ENCODE peak calls at places on chromosomes 12 and 14, in four cellular contexts. K is A549, Z is HepG2, M is K562. H is an unnamed sample.
A peak's percentile ranks its signal among the peaks of the same experiment; 100 is the strongest.

GRCh38 chr12:120598674-120599463 is 17.7 kb upstream of the POP5 start:
- DNase-seq in K (peak; percentile 43), Z (peak; percentile 41), M (no peak), H (no peak)

GRCh38 chr14:92726135-92726932 is 22.1 kb downstream of the LGMN start:
- DNase-seq in K (peak; percentile 93), Z (no peak), M (peak; percentile 45), H (no peak)

GRCh38 chr14:105080161-105080560 is 14.9 kb upstream of the GPR132 start:
- DNase-seq in K (no peak), Z (no peak), M (no peak), H (no peak)

GRCh38 chr14:28344381-28344780 is 422.2 kb upstream of the FOXG1 start:
- DNase-seq in K (peak; percentile 32), Z (no peak), M (no peak), H (no peak)

GRCh38 chr14:98219638-98220037 is 1052.4 kb downstream of the BCL11B start:
- DNase-seq in K (no peak), Z (no peak), M (no peak), H (no peak)

GRCh38 chr14:53273671-53274072 is 120.5 kb upstream of the DDHD1 start:
- DNase-seq in K (peak; percentile 42), Z (peak; percentile 12), M (no peak), H (no peak)

GRCh38 chr12:117847371-117847770 is 121.4 kb downstream of the KSR2 start:
- DNase-seq in K (no peak), Z (no peak), M (no peak), H (no peak)

GRCh38 chr14:52871606-52872005 is 79.2 kb downstream of the FERMT2 start:
- DNase-seq in K (no peak), Z (no peak), M (no peak), H (no peak)

GRCh38 chr14:52700701-52701172 is 5.4 kb upstream of the ERO1A start:
- DNase-seq in K (peak; percentile 47), Z (peak; percentile 68), M (no peak), H (no peak)

GRCh38 chr12:53495903-53496751 is 3.1 kb downstream of the MAP3K12 start:
- DNase-seq in K (peak; percentile 88), Z (peak; percentile 63), M (peak; percentile 56), H (peak; percentile 69)

GRCh38 chr12:6306599-6307220 is 3.8 kb upstream of the PLEKHG6 start:
- DNase-seq in K (no peak), Z (no peak), M (no peak), H (no peak)

GRCh38 chr14:20469242-20469889 is at the start of gene PNP:
- DNase-seq in K (peak; percentile 92), Z (peak; percentile 88), M (peak; percentile 92), H (peak; percentile 92)

GRCh38 chr14:102457491-102457890 is 52.1 kb downstream of the ANKRD9 start:
- DNase-seq in K (no peak), Z (no peak), M (no peak), H (no peak)

GRCh38 chr12:58887071-58887470 is 33.2 kb downstream of the LRIG3 start:
- DNase-seq in K (no peak), Z (no peak), M (no peak), H (no peak)

GRCh38 chr14:63840981-63841380 is 11.8 kb upstream of the SYNE2 start:
- DNase-seq in K (no peak), Z (peak; percentile 44), M (no peak), H (peak; percentile 75)

GRCh38 chr14:92813201-92813600 is 19.1 kb downstream of the GOLGA5 start:
- DNase-seq in K (no peak), Z (no peak), M (no peak), H (no peak)

GRCh38 chr12:10031318-10031717 is 836 bp downstream of the CLEC9A start:
- DNase-seq in K (peak; percentile 33), Z (no peak), M (no peak), H (no peak)

GRCh38 chr12:700061-700460 is 36.8 kb upstream of the NINJ2 start:
- DNase-seq in K (no peak), Z (peak; percentile 20), M (no peak), H (no peak)
- TF ChIP-seq ESRRA in K (no peak), Z (no peak), M (no peak), H (no peak)

DNA sequence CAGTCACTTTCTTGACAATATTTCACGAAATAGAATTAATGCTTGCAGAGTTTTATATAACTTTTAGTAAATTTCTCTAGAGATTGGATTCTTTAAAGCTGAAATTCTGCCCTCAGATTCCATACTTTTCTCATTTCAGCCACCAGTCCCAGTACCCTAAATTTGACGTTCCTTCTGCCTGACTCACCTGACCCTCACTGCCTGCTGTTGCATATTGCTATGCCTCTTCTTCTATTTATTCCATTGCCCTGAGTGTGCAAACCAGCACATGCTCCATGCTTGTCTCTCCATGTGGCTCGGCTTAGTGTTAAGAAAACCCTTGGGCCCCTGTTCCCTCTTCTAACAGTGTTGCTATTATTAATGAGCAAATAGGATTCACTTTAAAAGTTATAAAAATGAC is 533.3 kb downstream of the LRFN5 start:
- DNase-seq in K (no peak), Z (no peak), M (no peak), H (no peak)
- TF ChIP-seq NR3C1 in K (no peak), Z (no peak), M (no peak), H (no peak)

GRCh38 chr12:115249878-115250277 is 565.9 kb upstream of the TBX3 start:
- DNase-seq in K (no peak), Z (no peak), M (no peak), H (no peak)

GRCh38 chr12:115253049-115253448 is 569.1 kb upstream of the TBX3 start:
- DNase-seq in K (no peak), Z (no peak), M (no peak), H (no peak)

GRCh38 chr12:115255962-115256361 is 572.0 kb upstream of the TBX3 start:
- DNase-seq in K (no peak), Z (no peak), M (no peak), H (no peak)

GRCh38 chr12:115255257-115255656 is 571.3 kb upstream of the TBX3 start:
- DNase-seq in K (no peak), Z (no peak), M (no peak), H (no peak)

DNA sequence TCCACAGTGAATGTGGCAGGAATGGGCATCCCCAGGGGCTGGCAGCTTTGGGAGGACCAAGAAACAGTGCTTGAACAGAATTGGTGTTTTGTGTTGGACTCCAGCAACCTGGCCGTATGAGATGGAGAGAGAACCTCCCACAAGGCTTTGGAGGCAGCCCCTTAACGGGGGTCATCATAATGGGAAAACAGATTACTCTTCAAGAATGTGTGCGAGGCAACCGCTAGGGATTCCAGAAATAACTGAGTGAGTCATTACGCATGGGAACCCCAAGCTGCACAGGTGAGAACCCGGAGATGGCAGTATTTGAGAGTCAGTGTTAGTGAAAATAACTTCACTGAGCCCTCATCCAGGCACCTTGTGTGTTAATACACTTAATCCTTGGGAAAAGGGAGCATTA is 567.8 kb upstream of the TBX3 start:
- DNase-seq in K (no peak), Z (no peak), M (no peak), H (no peak)
- TF ChIP-seq ESRRA in K (no peak), Z (no peak), M (no peak), H (no peak)

DNA sequence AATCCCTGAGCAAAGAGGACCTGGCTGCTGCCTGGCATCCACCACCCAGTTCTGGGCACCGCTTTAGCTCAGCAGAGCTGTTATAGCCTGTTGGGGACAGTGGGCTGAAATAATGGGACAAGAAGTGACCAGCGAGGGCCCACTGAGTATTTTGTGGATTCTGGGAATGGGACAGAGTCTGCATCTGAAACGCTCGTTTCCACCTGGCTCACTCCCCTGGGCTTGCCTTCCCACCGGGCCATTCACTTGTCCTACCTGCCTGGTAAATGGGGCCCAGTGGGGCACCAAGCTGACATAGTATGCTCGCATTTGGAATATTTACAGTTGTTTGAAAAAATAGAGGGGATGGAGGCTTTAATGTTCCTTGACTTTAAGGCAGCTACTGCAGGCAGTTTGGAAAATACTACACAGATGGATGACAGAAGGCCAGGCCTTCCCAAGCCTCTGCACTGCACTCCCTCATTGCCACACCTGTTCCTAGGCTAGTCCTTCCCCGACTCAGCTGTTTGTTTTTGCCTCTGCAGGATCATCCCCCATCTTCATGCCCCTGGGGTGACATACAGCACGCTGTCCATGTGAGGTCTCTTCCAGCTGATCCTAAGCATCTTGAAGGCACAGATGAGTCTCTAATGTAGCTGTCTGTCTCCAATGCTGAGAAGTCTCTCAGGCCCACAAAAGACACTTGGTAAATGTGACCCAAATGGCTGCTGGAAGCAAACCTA is 61.3 kb upstream of the DICER1 start:
- DNase-seq in K (no peak), Z (no peak), M (no peak), H (no peak)
- TF ChIP-seq NR3C1 in K (no peak), Z (no peak), M (no peak), H (no peak)

GRCh38 chr14:46646796-46647195 is 4.8 kb downstream of the RPL10L start:
- DNase-seq in K (no peak), Z (no peak), M (no peak), H (no peak)
- TF ChIP-seq ESRRA in K (no peak), Z (no peak), M (no peak), H (no peak)

DNA sequence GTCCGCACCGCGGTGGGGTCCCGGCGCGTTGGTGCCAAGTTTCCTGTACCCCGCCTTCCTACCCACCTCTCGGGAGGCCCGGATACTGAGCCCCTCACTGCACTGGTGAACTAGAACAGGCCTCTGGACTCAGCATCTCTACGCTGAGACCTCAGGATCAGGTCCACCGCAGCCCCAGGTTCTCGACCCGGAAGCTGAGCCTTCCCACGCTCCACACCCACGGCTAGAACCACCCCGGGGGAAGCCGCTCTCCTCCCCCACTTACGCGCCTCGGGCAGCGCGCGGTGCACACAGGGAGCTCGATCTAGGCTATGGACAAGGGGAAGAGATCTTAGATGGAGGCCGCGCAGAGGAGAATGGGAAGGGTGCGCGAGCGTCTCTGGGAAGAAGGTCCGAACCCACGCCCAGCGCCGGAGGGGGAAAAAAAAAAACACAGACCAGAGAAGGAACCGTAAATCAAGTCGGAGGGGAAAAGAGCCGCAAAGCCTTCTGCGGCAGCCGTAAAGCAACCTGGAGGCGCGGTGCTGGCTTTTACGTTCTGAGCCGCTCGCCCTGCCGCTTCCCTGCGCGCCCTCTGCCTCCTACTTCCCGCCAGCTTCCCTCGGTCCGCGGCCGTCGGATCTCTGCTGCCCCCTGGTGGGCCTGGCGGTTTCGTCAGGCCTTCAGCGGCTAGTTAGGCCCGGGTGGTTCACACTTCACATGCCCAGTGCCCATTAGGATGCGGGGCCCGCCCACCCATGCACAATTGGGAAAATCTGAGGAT is at the start of gene RAD52:
- DNase-seq in K (peak; percentile 100), Z (peak; percentile 96), M (peak; percentile 84), H (peak; percentile 99)
- TF ChIP-seq NR3C1 in K (no peak), Z (no peak), M (no peak), H (no peak)

DNA sequence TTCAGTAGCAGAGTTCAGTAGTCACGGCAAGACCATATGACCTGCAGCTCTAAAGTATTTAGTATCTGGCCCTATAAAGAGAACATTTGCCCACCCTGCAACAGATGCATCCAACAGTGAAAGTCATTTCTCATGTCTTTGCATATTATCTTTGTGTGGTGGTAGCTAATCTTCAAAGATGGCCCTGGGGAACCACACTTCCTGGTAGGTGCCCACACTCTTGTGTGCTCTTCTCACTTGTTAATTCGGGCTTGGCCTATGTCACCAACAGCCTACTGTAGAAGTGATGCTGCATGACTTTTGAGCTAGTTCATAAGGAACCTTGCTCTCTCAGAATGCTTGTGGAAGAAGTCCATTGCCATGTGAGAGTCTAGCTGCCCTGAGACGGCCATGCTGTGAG is 85.6 kb downstream of the MAP1LC3B2 start:
- DNase-seq in K (no peak), Z (no peak), M (no peak), H (no peak)
- TF ChIP-seq ESRRA in K (no peak), Z (no peak), M (no peak), H (no peak)